ENCODE peak calls at places on chromosome 21, in nine cellular contexts. F, V, C, T, K, H, W, S and E are unnamed samples.

GRCh38 chr21:15772654-15773053 is 42.9 kb downstream of the USP25 start:
- DNase-seq in K (no peak), T (no peak), H (no peak), S (no peak), C (no peak), V (no peak), F (no peak), W (no peak), E (peak; percentile 52)

GRCh38 chr21:30491963-30492428 is at the start of gene KRTAP19-3:
- DNase-seq in H (no peak), F (no peak), K (no peak), S (no peak), T (no peak), C (no peak), V (no peak), W (no peak), E (no peak)

GRCh38 chr21:32771134-32771523 is 426 bp downstream of the PAXBP1 start:
- DNase-seq in H (peak; percentile 64), C (peak; percentile 58), T (peak; percentile 43), W (peak; percentile 46), F (peak; percentile 61), V (no peak), S (peak; percentile 76), K (no peak), E (peak; percentile 56)

GRCh38 chr21:32705139-32705538 is 22.7 kb downstream of the SYNJ1 start:
- DNase-seq in H (no peak), S (no peak), W (no peak), F (no peak), T (no peak), V (no peak), C (no peak), K (no peak), E (peak; percentile 39)

GRCh38 chr21:21436012-21436545 is 437.9 kb downstream of the NCAM2 start:
- DNase-seq in W (no peak), H (peak; percentile 10), F (no peak), C (no peak), K (no peak), V (no peak), T (no peak), S (no peak), E (peak; percentile 49)

GRCh38 chr21:17793675-17794123 is 25.5 kb downstream of the C21orf91 start:
- DNase-seq in H (no peak), W (no peak), V (no peak), T (no peak), C (no peak), K (no peak), F (no peak), S (no peak), E (peak; percentile 70)

GRCh38 chr21:31531967-31532366 is 127.5 kb upstream of the SOD1 start:
- DNase-seq in F (no peak), C (no peak), V (no peak), T (no peak), W (no peak), S (no peak), H (no peak), K (no peak), E (no peak)

GRCh38 chr21:44819283-44820243 is 1.7 kb upstream of the SUMO3 start:
- DNase-seq in K (no peak), V (no peak), S (no peak), F (no peak), T (no peak), C (no peak), W (no peak), H (no peak), E (no peak)

DNA sequence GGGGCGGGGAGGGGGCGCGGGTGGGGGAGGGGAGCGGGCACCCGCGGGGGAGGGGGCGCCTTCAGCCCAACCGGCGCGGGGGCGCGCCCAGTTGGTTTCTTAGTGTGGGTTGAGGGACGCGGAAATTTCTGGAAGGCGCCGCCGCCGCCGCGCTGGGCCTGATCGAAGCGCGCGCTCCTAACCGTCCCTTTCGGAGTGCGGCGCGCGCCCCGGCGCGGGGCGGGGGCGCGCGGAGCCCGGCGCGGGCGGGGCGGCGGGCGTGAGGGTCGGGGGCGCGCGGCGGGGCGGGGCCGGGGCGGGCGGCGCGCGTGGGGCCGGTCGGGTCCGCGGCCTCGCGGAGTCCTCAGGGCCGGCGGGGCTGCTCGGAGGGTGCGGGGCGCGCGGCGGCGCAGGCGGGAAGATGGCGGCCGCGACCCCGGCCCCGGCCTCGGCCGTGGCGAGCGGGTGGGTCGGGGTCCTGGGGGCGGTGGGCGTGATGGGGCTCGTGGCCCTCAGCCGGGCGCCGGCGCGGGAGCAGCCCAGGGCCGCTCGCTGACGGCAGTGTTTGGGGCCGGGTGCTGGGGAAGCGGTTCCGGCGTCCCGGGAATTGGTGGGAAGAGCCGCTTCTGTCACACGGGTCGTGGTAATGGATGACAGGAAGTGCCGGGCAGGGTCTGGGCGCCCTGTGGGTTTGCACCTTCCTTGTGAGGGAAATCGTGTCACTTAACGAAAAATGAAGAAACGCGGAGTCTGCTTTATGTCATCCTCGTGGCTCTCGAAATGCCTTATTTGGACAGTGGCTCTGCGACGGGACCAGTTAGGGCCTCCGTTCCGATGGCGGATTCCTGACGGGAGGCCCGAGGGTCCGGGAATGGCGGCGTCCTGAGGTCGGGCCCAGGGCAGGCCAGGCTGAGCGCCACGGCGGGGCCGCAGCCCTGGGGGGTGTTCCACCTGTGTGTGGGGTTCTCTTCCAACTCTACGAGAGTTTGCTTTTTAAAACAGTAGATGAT is 764 bp downstream of the PKNOX1 start:
- DNase-seq in W (peak; percentile 72), S (peak; percentile 75), F (peak; percentile 82), V (no peak), T (peak; percentile 61), K (no peak), C (peak; percentile 63), H (peak; percentile 69), E (peak; percentile 64)
- TF ChIP-seq POLR2A in W (peak; percentile 58), S (peak; percentile 20), F (peak; percentile 42), V (no peak), T (no peak), K (no peak), C (no peak), H (peak; percentile 62), E (peak; percentile 60)

GRCh38 chr21:29178936-29179335 is 48.5 kb downstream of the MAP3K7CL start:
- DNase-seq in S (no peak), W (no peak), T (no peak), F (no peak), K (no peak), C (no peak), V (no peak), H (no peak), E (no peak)

GRCh38 chr21:29179503-29179902 is 49.1 kb downstream of the MAP3K7CL start:
- DNase-seq in H (no peak), S (no peak), F (no peak), C (no peak), W (no peak), T (no peak), V (no peak), K (no peak), E (no peak)

GRCh38 chr21:29182674-29183073 is 52.2 kb downstream of the MAP3K7CL start:
- DNase-seq in W (no peak), K (no peak), T (no peak), V (no peak), H (no peak), S (no peak), F (no peak), C (no peak), E (peak; percentile 36)

GRCh38 chr21:29184047-29184446 is 53.6 kb downstream of the MAP3K7CL start:
- DNase-seq in F (no peak), T (no peak), S (peak; percentile 60), V (no peak), H (no peak), K (no peak), C (no peak), W (no peak), E (no peak)

DNA sequence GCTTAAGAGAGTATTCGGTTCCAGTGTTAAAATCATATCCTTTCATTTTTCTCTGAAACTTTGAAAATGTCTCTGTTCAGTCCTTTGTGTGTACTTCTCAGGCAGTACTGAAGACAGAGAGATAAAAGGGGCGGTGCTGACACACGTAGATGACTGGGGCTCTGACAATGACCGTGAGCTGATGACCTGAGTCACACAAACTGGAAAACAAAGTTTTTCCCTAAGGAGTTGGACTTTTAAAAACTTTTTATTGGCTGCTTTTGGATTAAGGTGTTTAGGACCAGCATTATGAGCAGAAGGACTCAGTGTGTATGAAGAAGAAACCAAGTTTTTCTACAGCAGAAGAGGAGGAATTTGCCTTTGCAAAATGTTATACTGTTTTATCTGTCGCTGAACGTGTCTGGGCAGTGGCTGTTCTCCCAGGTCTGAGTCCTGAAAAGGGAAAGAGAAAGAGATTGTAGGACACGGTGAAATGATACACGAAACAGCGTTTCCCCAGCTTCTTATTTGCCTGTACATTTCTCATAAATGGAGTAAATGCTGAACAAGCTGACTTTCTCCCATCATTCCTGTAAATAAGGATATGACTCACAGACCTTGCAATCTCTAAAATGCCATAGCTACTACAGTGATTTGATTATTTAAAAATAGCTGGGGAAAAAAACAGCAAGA is 51.5 kb downstream of the MAP3K7CL start:
- DNase-seq in K (no peak), T (no peak), C (no peak), H (peak; percentile 35), F (no peak), V (no peak), S (no peak), W (no peak), E (peak; percentile 95)
- TF ChIP-seq POLR2A in K (no peak), T (no peak), C (no peak), H (no peak), F (peak; percentile 67), V (no peak), S (no peak), W (no peak), E (peak; percentile 89)

DNA sequence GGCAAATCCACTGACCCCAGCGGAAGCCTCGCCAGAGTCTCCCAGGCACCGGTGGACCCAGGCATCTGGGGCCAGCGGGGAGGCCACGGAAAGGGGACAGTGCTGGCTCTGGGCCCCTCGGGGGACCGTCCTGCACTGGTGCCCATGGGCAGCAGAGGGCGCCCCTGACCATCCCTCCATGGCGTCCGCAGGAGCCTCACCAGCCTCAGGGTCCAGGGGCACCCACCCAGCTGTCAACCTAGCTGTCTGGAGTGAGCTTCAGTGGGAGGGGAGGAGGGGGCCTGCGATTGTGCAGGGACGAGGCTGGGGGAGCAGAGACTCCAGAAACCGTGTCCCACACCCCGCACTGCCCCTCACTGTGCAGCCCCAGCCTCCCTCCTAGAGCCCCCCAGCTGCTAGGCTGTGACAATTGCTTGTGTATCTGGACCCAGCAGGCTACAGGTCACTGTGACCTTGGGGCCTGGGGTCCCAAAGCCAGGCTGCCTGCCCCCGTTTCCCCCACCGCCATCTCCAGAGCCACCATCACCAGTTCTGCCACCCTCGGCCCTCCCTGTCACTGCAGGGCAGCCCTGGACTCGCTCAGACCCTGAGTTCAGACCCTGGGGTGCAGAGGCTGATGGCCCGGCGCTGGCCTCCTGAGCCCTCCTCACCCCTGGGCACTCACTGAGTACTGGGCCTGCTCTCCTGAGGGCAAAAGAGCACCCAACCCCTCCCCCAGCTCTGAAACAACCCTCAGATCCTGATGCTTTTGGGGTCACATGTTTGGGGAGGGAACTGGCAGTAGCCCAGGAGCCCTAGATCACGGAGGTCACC is 10.7 kb upstream of the COL6A1 start:
- DNase-seq in T (peak; percentile 74), C (no peak), K (no peak), H (peak; percentile 82), S (peak; percentile 58), F (peak; percentile 62), W (peak; percentile 56), V (no peak), E (peak; percentile 44)
- TF ChIP-seq POLR2A in T (no peak), C (no peak), K (no peak), H (no peak), S (no peak), F (no peak), W (no peak), V (no peak), E (no peak)

GRCh38 chr21:45894107-45894810 is 87.3 kb upstream of the COL6A1 start:
- DNase-seq in F (no peak), K (no peak), W (no peak), V (no peak), H (peak; percentile 83), C (no peak), S (no peak), T (peak; percentile 59), E (peak; percentile 85)

GRCh38 chr21:45894891-45895777 is 86.4 kb upstream of the COL6A1 start:
- DNase-seq in W (no peak), C (no peak), S (no peak), T (no peak), H (no peak), F (no peak), V (no peak), K (no peak), E (no peak)

GRCh38 chr21:45891388-45892155 is 90.0 kb upstream of the COL6A1 start:
- DNase-seq in K (no peak), F (no peak), T (no peak), W (no peak), H (no peak), C (no peak), S (no peak), V (no peak), E (peak; percentile 11)

GRCh38 chr21:45892156-45892919 is 89.2 kb upstream of the COL6A1 start:
- DNase-seq in C (no peak), F (no peak), V (no peak), K (no peak), W (no peak), H (no peak), T (no peak), S (peak; percentile 85), E (no peak)

DNA sequence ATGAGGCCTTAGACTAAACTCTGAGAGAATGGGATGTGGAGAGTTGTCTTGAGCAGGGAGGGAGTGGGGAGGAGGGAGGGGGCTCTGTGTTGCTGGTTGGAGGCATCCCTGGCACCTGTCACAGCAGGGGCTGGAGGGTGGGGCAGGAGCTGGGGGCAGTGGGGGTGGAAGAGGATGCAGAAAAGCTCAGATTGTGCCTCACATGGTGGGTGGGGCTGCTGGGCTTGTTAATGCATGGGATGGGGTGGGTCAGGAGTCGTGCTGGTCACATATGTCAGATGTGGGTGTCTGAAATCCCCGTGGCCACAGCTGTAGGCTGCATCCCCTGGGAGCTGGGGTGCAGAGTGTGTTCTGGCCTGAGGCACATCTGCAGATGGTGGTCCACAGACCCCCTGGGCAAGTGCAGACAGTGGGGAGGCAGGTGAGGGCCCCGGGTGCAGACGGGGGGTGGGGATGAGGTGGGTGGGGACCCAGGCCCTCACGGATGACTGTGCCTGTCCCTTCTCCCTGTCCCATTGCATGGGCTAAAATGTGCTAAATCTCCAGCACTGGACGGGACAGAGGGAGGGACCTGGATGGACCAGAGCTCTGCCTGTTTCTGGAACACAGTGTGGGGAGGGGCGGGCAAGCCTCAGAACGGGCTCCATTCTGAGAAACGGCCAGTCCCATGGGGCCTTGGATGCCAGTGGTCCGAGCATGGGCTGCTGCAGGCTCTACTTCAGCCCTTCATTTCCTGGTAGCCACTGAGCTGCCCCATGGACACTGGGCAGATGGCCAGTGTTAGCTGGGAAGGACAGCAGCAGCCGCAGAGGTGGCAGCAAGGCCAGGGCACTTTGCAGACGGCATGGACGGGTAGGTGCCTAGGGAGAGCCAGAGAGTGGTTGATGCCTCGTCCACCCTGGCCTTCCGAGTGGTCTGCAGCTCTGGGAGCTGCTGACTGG is 88.1 kb upstream of the COL6A1 start:
- DNase-seq in V (no peak), S (no peak), C (no peak), T (no peak), H (no peak), F (no peak), W (no peak), K (no peak), E (no peak)
- TF ChIP-seq POLR2A in V (no peak), S (no peak), C (no peak), T (no peak), H (no peak), F (no peak), W (no peak), K (no peak), E (no peak)